ENCODE peak calls at places on chromosomes 2 and 18, in five cellular contexts. M is endothelial cell, S is cardiac muscle cell, A is HFF-Myc, H is lower leg skin. V is an unnamed sample.

GRCh38 chr2:190532581-190532980 is 1.9 kb downstream of the NEMP2 start:
- DNase-seq in M (no peak), S (no peak), A (no peak), H (no peak), V (no peak)

GRCh38 chr2:135829420-135829983 is 7.5 kb downstream of the LCT start:
- DNase-seq in M (no peak), S (no peak), A (no peak), H (no peak), V (no peak)

GRCh38 chr2:25788457-25788856 is 89.8 kb downstream of the ASXL2 start:
- DNase-seq in M (no peak), S (no peak), A (no peak), H (no peak), V (no peak)

GRCh38 chr2:215528555-215528954 is 92.7 kb upstream of the FN1 start:
- DNase-seq in M (no peak), S (no peak), A (peak; percentile 90), H (no peak), V (no peak)

GRCh38 chr2:201847483-201847882 is 41.1 kb downstream of the CDK15 start:
- DNase-seq in M (no peak), S (no peak), A (no peak), H (no peak), V (no peak)

GRCh38 chr2:43305537-43305936 is 79.1 kb upstream of the ZFP36L2 start:
- DNase-seq in M (no peak), S (no peak), A (no peak), H (peak; percentile 81), V (no peak)

GRCh38 chr2:202542142-202542541 is 92.6 kb upstream of the FAM117B start:
- DNase-seq in M (no peak), S (no peak), A (no peak), H (no peak), V (no peak)

GRCh38 chr2:146317959-146318358 is 1526.9 kb upstream of the ACVR2A start:
- DNase-seq in M (no peak), S (no peak), A (no peak), H (no peak), V (no peak)

GRCh38 chr18:75360941-75361340 is 66.6 kb downstream of the SMIM21 start:
- DNase-seq in M (no peak), S (no peak), A (no peak), H (no peak), V (no peak)

GRCh38 chr18:28176674-28176932 is 327 bp downstream of the CDH2 start:
- DNase-seq in M (no peak), S (no peak), A (no peak), H (no peak), V (no peak)

GRCh38 chr2:99827296-99827999 is 314.9 kb downstream of the AFF3 start:
- DNase-seq in M (no peak), S (no peak), A (no peak), H (no peak), V (no peak)

GRCh38 chr2:213868526-213868925 is 542.3 kb upstream of the VWC2L start:
- DNase-seq in M (no peak), S (no peak), A (no peak), H (no peak), V (no peak)

GRCh38 chr2:65456886-65457285 is 24.5 kb upstream of the SPRED2 start:
- DNase-seq in M (no peak), S (no peak), A (no peak), H (no peak), V (no peak)

GRCh38 chr2:116057538-116057937 is 1615.1 kb downstream of the DPP10 start:
- DNase-seq in M (no peak), S (no peak), A (no peak), H (no peak), V (no peak)

GRCh38 chr18:80166725-80167124 is 57.7 kb downstream of the ADNP2 start:
- DNase-seq in M (no peak), S (no peak), A (no peak), H (no peak), V (no peak)

GRCh38 chr18:55284614-55285013 is 303.4 kb downstream of the TCF4 start:
- DNase-seq in M (no peak), S (no peak), A (no peak), H (no peak), V (no peak)

GRCh38 chr2:101474752-101475384 is at the start of gene RFX8:
- DNase-seq in M (no peak), S (no peak), A (peak; percentile 90), H (peak; percentile 35), V (peak; percentile 84)

GRCh38 chr18:43596106-43596712 is 318.9 kb upstream of the SYT4 start:
- DNase-seq in M (no peak), S (peak; percentile 43), A (no peak), H (no peak), V (no peak)

GRCh38 chr2:159545080-159545479 is 71.3 kb downstream of the BAZ2B start:
- DNase-seq in M (no peak), S (no peak), A (no peak), H (no peak), V (no peak)

GRCh38 chr2:149375801-149376349 is 45.5 kb downstream of the LYPD6 start:
- DNase-seq in M (no peak), S (no peak), A (no peak), H (no peak), V (no peak)

GRCh38 chr2:101989740-101990460 is 1.9 kb upstream of the IL1R2 start:
- DNase-seq in M (no peak), S (no peak), A (no peak), H (no peak), V (no peak)

GRCh38 chr2:219631925-219632757 is 4.7 kb downstream of the SLC4A3 start:
- DNase-seq in M (peak; percentile 2), S (no peak), A (no peak), H (no peak), V (no peak)

GRCh38 chr2:98461650-98462049 is 17.0 kb downstream of the INPP4A start:
- DNase-seq in M (no peak), S (no peak), A (no peak), H (no peak), V (no peak)

GRCh38 chr2:127085260-127085666 is 21.7 kb downstream of the BIN1 start:
- DNase-seq in M (no peak), S (peak; percentile 71), A (no peak), H (no peak), V (peak; percentile 75)

GRCh38 chr18:42271656-42272355 is 316.8 kb downstream of the PIK3C3 start:
- DNase-seq in M (no peak), S (no peak), A (no peak), H (no peak), V (no peak)

GRCh38 chr18:34626404-34627137 is 83.5 kb upstream of the DTNA start:
- DNase-seq in M (no peak), S (no peak), A (no peak), H (no peak), V (no peak)

GRCh38 chr2:168120310-168120709 is 127.1 kb downstream of the STK39 start:
- DNase-seq in M (no peak), S (no peak), A (no peak), H (no peak), V (no peak)

GRCh38 chr2:100616841-100617390 is 54.1 kb downstream of the PDCL3 start:
- DNase-seq in M (no peak), S (no peak), A (no peak), H (no peak), V (no peak)

GRCh38 chr2:8682719-8683667 is 1.1 kb downstream of the ID2 start:
- DNase-seq in M (no peak), S (peak; percentile 51), A (no peak), H (peak; percentile 51), V (peak; percentile 64)
- TF ChIP-seq CTCF in M (no peak), S (no peak), A (no peak), H (no peak), V (no peak)

GRCh38 chr18:59096098-59096779 is 43.4 kb upstream of the SEC11C start:
- DNase-seq in M (no peak), S (no peak), A (no peak), H (no peak), V (no peak)
- TF ChIP-seq CTCF in M (no peak), S (no peak), A (no peak), H (no peak), V (no peak)

DNA sequence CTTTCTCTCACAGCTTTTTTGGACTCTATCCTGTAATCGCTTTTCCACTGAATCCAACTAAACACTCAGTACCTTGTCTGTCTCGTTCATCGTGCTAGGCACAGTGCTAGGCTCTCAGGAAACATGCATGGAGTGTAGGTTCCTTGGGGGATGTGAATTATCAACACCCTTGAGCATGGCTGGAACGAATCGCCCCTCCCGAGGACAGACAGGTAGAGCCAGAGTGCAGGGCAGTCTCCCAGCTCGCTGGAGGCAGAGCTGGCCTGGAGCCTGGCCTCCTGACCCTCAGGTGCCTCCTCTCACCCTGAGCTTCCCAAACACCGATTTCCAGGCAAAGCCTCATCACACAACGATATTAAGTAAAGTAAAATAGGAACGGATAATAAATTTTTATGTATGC is 90.4 kb downstream of the MSH2 start:
- DNase-seq in M (no peak), S (no peak), A (no peak), H (no peak), V (no peak)
- TF ChIP-seq CTCF in M (no peak), S (no peak), A (no peak), H (no peak), V (no peak)

DNA sequence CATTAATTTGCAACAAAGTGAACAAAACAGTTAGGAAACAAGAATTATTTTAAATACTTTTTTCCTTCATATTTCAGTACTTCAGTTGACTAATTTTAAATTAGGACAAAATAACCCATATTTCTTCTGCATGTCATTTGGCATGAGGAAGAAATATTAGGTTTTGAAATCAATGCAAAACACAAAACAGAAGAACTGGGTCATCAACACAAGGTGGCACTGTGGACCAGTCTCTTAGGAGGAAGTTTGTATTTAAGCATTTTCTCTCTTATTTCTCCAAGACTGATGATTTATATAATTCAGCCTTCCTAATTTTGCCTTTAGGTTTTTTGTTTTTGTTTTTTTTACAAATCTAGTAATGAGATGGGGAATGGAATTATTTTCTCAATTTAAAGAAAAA is 352.8 kb upstream of the KCNH7 start:
- DNase-seq in M (peak; percentile 30), S (peak; percentile 55), A (no peak), H (no peak), V (peak; percentile 1)
- TF ChIP-seq CTCF in M (peak; percentile 59), S (peak; percentile 70), A (peak; percentile 38), H (no peak), V (peak; percentile 26)

GRCh38 chr18:48962857-48963554 is 12.2 kb upstream of the SMAD7 start:
- DNase-seq in M (no peak), S (no peak), A (no peak), H (no peak), V (peak; percentile 31)
- TF ChIP-seq CTCF in M (no peak), S (no peak), A (no peak), H (no peak), V (no peak)

V was measured in activated CD8-positive, alpha-beta T cell treated with anti-CD3 and anti-CD28 coated beads for 36 hours.